ENCODE peak calls at places on chromosomes 16 and 17, in six cellular contexts. R, X, H, J, A and P are unnamed samples.

GRCh38 chr16:56102159-56102798 is 89.0 kb upstream of the GNAO1 start:
- DNase-seq in H (peak), R (no peak), J (peak), X (peak), A (peak), P (no peak)

GRCh38 chr16:67431805-67432476 is 1.0 kb downstream of the HSD11B2 start:
- DNase-seq in A (no peak), X (no peak), J (no peak), H (peak), R (no peak), P (no peak)

GRCh38 chr17:76772842-76773521 is 35.1 kb downstream of the MFSD11 start:
- DNase-seq in J (peak), R (no peak), X (no peak), A (peak), H (no peak), P (no peak)

GRCh38 chr17:40070644-40070894 is 7.8 kb downstream of the THRA start:
- DNase-seq in X (no peak), H (no peak), J (no peak), A (no peak), R (no peak), P (no peak)

GRCh38 chr16:3861808-3862451 is 18.6 kb downstream of the CREBBP start:
- DNase-seq in R (no peak), J (peak), H (no peak), X (peak), A (no peak), P (no peak)

GRCh38 chr16:25257956-25258855 is 561 bp upstream of the ZKSCAN2 start:
- DNase-seq in J (peak), H (peak), A (peak), R (peak), X (peak), P (peak)

GRCh38 chr16:11836653-11837244 is 14.6 kb downstream of the RSL1D1 start:
- DNase-seq in H (no peak), J (peak), X (no peak), A (no peak), R (no peak), P (no peak)

GRCh38 chr17:43845772-43846171 is 1.2 kb upstream of the CD300LG start:
- DNase-seq in X (no peak), A (no peak), J (no peak), R (no peak), H (no peak), P (no peak)

GRCh38 chr16:85391769-85392583 is 221.1 kb upstream of the GSE1 start:
- DNase-seq in J (peak), R (peak), A (no peak), H (peak), X (no peak), P (no peak)

GRCh38 chr16:65117701-65118448 is 4.0 kb downstream of the CDH11 start:
- DNase-seq in J (peak), H (peak), A (peak), R (peak), X (peak), P (peak)

GRCh38 chr16:19375561-19376158 is 42.0 kb upstream of the TMC5 start:
- DNase-seq in H (peak), J (peak), X (peak), R (no peak), A (peak), P (peak)

GRCh38 chr16:30600215-30600614 is 10.0 kb downstream of the ZNF689 start:
- DNase-seq in J (no peak), A (no peak), X (no peak), R (no peak), H (no peak), P (no peak)

GRCh38 chr16:57534881-57535658 is 1.3 kb downstream of the CCDC102A start:
- DNase-seq in J (peak), H (no peak), A (no peak), X (no peak), R (no peak), P (peak)

GRCh38 chr17:45651145-45651713 is 132.9 kb upstream of the CRHR1 start:
- DNase-seq in A (no peak), R (no peak), J (no peak), X (no peak), H (no peak), P (no peak)

GRCh38 chr16:81723098-81723723 is 55.9 kb upstream of the PLCG2 start:
- DNase-seq in J (peak), R (no peak), A (peak), H (peak), X (peak), P (no peak)

GRCh38 chr16:76639685-76640289 is 362.6 kb downstream of the CNTNAP4 start:
- DNase-seq in J (peak), A (no peak), H (peak), R (no peak), X (no peak), P (no peak)

GRCh38 chr16:47143677-47144558 is at the start of gene NETO2:
- DNase-seq in H (peak), A (peak), J (peak), R (peak), X (peak), P (peak)